ENCODE peak calls at places on chromosomes 1 and 21, in five cellular contexts. One of them, this sample, is unnamed.

GRCh38 chr1:12475158-12475934 is 142.7 kb downstream of the DHRS3 start:
- DNase-seq in stimulated activated CD4-positive, alpha-beta T cell treated with anti-CD3 and anti-CD28 coated beads, Interleukin-1b, Interleukin-23, amount 100 ng/mL, for 4 hours: no peak
- DNase-seq in left ventricle myocardium superior: no peak
- DNase-seq in PC-9: no peak
- DNase-seq in effector memory CD4-positive, alpha-beta T cell: no peak
- DNase-seq in this sample: no peak

GRCh38 chr1:156709743-156710489 is 4.5 kb upstream of the CRABP2 start:
- DNase-seq in stimulated activated CD4-positive, alpha-beta T cell treated with anti-CD3 and anti-CD28 coated beads, Interleukin-1b, Interleukin-23, amount 100 ng/mL, for 4 hours: no peak
- DNase-seq in left ventricle myocardium superior: peak; percentile 77
- DNase-seq in PC-9: peak; percentile 84
- DNase-seq in effector memory CD4-positive, alpha-beta T cell: no peak
- DNase-seq in this sample: no peak

GRCh38 chr21:43290529-43291346 is 121.9 kb downstream of the CRYAA start:
- DNase-seq in stimulated activated CD4-positive, alpha-beta T cell treated with anti-CD3 and anti-CD28 coated beads, Interleukin-1b, Interleukin-23, amount 100 ng/mL, for 4 hours: no peak
- DNase-seq in left ventricle myocardium superior: peak; percentile 19
- DNase-seq in PC-9: no peak
- DNase-seq in effector memory CD4-positive, alpha-beta T cell: no peak
- DNase-seq in this sample: no peak

GRCh38 chr1:182087951-182088350 is 26.4 kb upstream of the ZNF648 start:
- DNase-seq in stimulated activated CD4-positive, alpha-beta T cell treated with anti-CD3 and anti-CD28 coated beads, Interleukin-1b, Interleukin-23, amount 100 ng/mL, for 4 hours: no peak
- DNase-seq in left ventricle myocardium superior: no peak
- DNase-seq in PC-9: peak; percentile 90
- DNase-seq in effector memory CD4-positive, alpha-beta T cell: no peak
- DNase-seq in this sample: no peak

GRCh38 chr21:35280221-35280620 is 231.1 kb upstream of the RUNX1 start:
- DNase-seq in stimulated activated CD4-positive, alpha-beta T cell treated with anti-CD3 and anti-CD28 coated beads, Interleukin-1b, Interleukin-23, amount 100 ng/mL, for 4 hours: no peak
- DNase-seq in left ventricle myocardium superior: no peak
- DNase-seq in PC-9: no peak
- DNase-seq in effector memory CD4-positive, alpha-beta T cell: no peak
- DNase-seq in this sample: no peak

GRCh38 chr1:77687519-77687906 is 5.1 kb upstream of the ZZZ3 start:
- DNase-seq in stimulated activated CD4-positive, alpha-beta T cell treated with anti-CD3 and anti-CD28 coated beads, Interleukin-1b, Interleukin-23, amount 100 ng/mL, for 4 hours: no peak
- DNase-seq in left ventricle myocardium superior: peak; percentile 40
- DNase-seq in PC-9: no peak
- DNase-seq in effector memory CD4-positive, alpha-beta T cell: no peak
- DNase-seq in this sample: no peak

GRCh38 chr21:17925000-17925610 is 105.9 kb upstream of the C21orf91 start:
- DNase-seq in stimulated activated CD4-positive, alpha-beta T cell treated with anti-CD3 and anti-CD28 coated beads, Interleukin-1b, Interleukin-23, amount 100 ng/mL, for 4 hours: peak; percentile 2
- DNase-seq in left ventricle myocardium superior: no peak
- DNase-seq in PC-9: peak; percentile 41
- DNase-seq in effector memory CD4-positive, alpha-beta T cell: peak; percentile 29
- DNase-seq in this sample: peak; percentile 69

GRCh38 chr1:17607644-17608581 is 68.4 kb downstream of the ARHGEF10L start:
- DNase-seq in stimulated activated CD4-positive, alpha-beta T cell treated with anti-CD3 and anti-CD28 coated beads, Interleukin-1b, Interleukin-23, amount 100 ng/mL, for 4 hours: no peak
- DNase-seq in left ventricle myocardium superior: no peak
- DNase-seq in PC-9: no peak
- DNase-seq in effector memory CD4-positive, alpha-beta T cell: no peak
- DNase-seq in this sample: no peak

GRCh38 chr1:161307892-161308638 is 1.7 kb downstream of the MPZ start:
- DNase-seq in stimulated activated CD4-positive, alpha-beta T cell treated with anti-CD3 and anti-CD28 coated beads, Interleukin-1b, Interleukin-23, amount 100 ng/mL, for 4 hours: no peak
- DNase-seq in left ventricle myocardium superior: no peak
- DNase-seq in PC-9: no peak
- DNase-seq in effector memory CD4-positive, alpha-beta T cell: no peak
- DNase-seq in this sample: no peak

GRCh38 chr1:106278706-106279105 is 777.8 kb upstream of the PRMT6 start:
- DNase-seq in stimulated activated CD4-positive, alpha-beta T cell treated with anti-CD3 and anti-CD28 coated beads, Interleukin-1b, Interleukin-23, amount 100 ng/mL, for 4 hours: no peak
- DNase-seq in left ventricle myocardium superior: no peak
- DNase-seq in PC-9: no peak
- DNase-seq in effector memory CD4-positive, alpha-beta T cell: no peak
- DNase-seq in this sample: no peak

GRCh38 chr1:221672160-221672762 is 69.6 kb downstream of the DUSP10 start:
- DNase-seq in stimulated activated CD4-positive, alpha-beta T cell treated with anti-CD3 and anti-CD28 coated beads, Interleukin-1b, Interleukin-23, amount 100 ng/mL, for 4 hours: no peak
- DNase-seq in left ventricle myocardium superior: no peak
- DNase-seq in PC-9: no peak
- DNase-seq in effector memory CD4-positive, alpha-beta T cell: no peak
- DNase-seq in this sample: no peak

GRCh38 chr1:50422946-50423669 is at the start of gene DMRTA2:
- DNase-seq in stimulated activated CD4-positive, alpha-beta T cell treated with anti-CD3 and anti-CD28 coated beads, Interleukin-1b, Interleukin-23, amount 100 ng/mL, for 4 hours: no peak
- DNase-seq in left ventricle myocardium superior: no peak
- DNase-seq in PC-9: no peak
- DNase-seq in effector memory CD4-positive, alpha-beta T cell: no peak
- DNase-seq in this sample: peak; percentile 97

GRCh38 chr1:200901796-200902444 is 7.2 kb downstream of the INAVA start:
- DNase-seq in stimulated activated CD4-positive, alpha-beta T cell treated with anti-CD3 and anti-CD28 coated beads, Interleukin-1b, Interleukin-23, amount 100 ng/mL, for 4 hours: no peak
- DNase-seq in left ventricle myocardium superior: no peak
- DNase-seq in PC-9: no peak
- DNase-seq in effector memory CD4-positive, alpha-beta T cell: no peak
- DNase-seq in this sample: no peak

GRCh38 chr1:161285113-161285512 is 24.7 kb downstream of the MPZ start:
- DNase-seq in stimulated activated CD4-positive, alpha-beta T cell treated with anti-CD3 and anti-CD28 coated beads, Interleukin-1b, Interleukin-23, amount 100 ng/mL, for 4 hours: no peak
- DNase-seq in left ventricle myocardium superior: no peak
- DNase-seq in PC-9: no peak
- DNase-seq in effector memory CD4-positive, alpha-beta T cell: no peak
- DNase-seq in this sample: no peak

GRCh38 chr1:41529621-41530395 is 45.3 kb upstream of the EDN2 start:
- DNase-seq in stimulated activated CD4-positive, alpha-beta T cell treated with anti-CD3 and anti-CD28 coated beads, Interleukin-1b, Interleukin-23, amount 100 ng/mL, for 4 hours: no peak
- DNase-seq in left ventricle myocardium superior: peak; percentile 10
- DNase-seq in PC-9: no peak
- DNase-seq in effector memory CD4-positive, alpha-beta T cell: no peak
- DNase-seq in this sample: no peak

GRCh38 chr1:10283318-10283984 is 73.1 kb downstream of the KIF1B start:
- DNase-seq in stimulated activated CD4-positive, alpha-beta T cell treated with anti-CD3 and anti-CD28 coated beads, Interleukin-1b, Interleukin-23, amount 100 ng/mL, for 4 hours: no peak
- DNase-seq in left ventricle myocardium superior: no peak
- DNase-seq in PC-9: peak; percentile 50
- DNase-seq in effector memory CD4-positive, alpha-beta T cell: no peak
- DNase-seq in this sample: no peak

GRCh38 chr1:17561561-17561985 is 22.1 kb downstream of the ARHGEF10L start:
- DNase-seq in stimulated activated CD4-positive, alpha-beta T cell treated with anti-CD3 and anti-CD28 coated beads, Interleukin-1b, Interleukin-23, amount 100 ng/mL, for 4 hours: no peak
- DNase-seq in left ventricle myocardium superior: peak; percentile 67
- DNase-seq in PC-9: peak; percentile 58
- DNase-seq in effector memory CD4-positive, alpha-beta T cell: no peak
- DNase-seq in this sample: no peak

GRCh38 chr1:231032963-231033362 is 7.1 kb downstream of the FAM89A start:
- DNase-seq in stimulated activated CD4-positive, alpha-beta T cell treated with anti-CD3 and anti-CD28 coated beads, Interleukin-1b, Interleukin-23, amount 100 ng/mL, for 4 hours: no peak
- DNase-seq in left ventricle myocardium superior: no peak
- DNase-seq in PC-9: no peak
- DNase-seq in effector memory CD4-positive, alpha-beta T cell: no peak
- DNase-seq in this sample: no peak

GRCh38 chr1:61742620-61743431 is 546 bp downstream of the PATJ start:
- DNase-seq in stimulated activated CD4-positive, alpha-beta T cell treated with anti-CD3 and anti-CD28 coated beads, Interleukin-1b, Interleukin-23, amount 100 ng/mL, for 4 hours: peak; percentile 16
- DNase-seq in left ventricle myocardium superior: peak; percentile 80
- DNase-seq in PC-9: no peak
- DNase-seq in effector memory CD4-positive, alpha-beta T cell: no peak
- DNase-seq in this sample: peak; percentile 69

GRCh38 chr1:225896937-225897549 is 8.1 kb upstream of the LEFTY1 start:
- DNase-seq in stimulated activated CD4-positive, alpha-beta T cell treated with anti-CD3 and anti-CD28 coated beads, Interleukin-1b, Interleukin-23, amount 100 ng/mL, for 4 hours: no peak
- DNase-seq in left ventricle myocardium superior: no peak
- DNase-seq in PC-9: peak; percentile 47
- DNase-seq in effector memory CD4-positive, alpha-beta T cell: peak; percentile 72
- DNase-seq in this sample: peak; percentile 41

GRCh38 chr1:113027449-113027848 is 45.5 kb upstream of the LRIG2 start:
- DNase-seq in stimulated activated CD4-positive, alpha-beta T cell treated with anti-CD3 and anti-CD28 coated beads, Interleukin-1b, Interleukin-23, amount 100 ng/mL, for 4 hours: no peak
- DNase-seq in left ventricle myocardium superior: no peak
- DNase-seq in PC-9: no peak
- DNase-seq in effector memory CD4-positive, alpha-beta T cell: no peak
- DNase-seq in this sample: no peak